ENCODE peak calls at places on chromosome 5, in four cellular contexts. C is fibroblast of villous mesenchyme, J is mammary epithelial cell, Q is GM06990. F is an unnamed sample.

GRCh38 chr5:134430001-134430569 is 18.4 kb upstream of the CDKN2AIPNL start:
- DNase-seq in C (no peak), J (no peak), Q (no peak), F (no peak)

GRCh38 chr5:115838885-115839518 is 2.4 kb downstream of the ATG12 start:
- DNase-seq in C (peak), J (peak), Q (peak), F (peak)

GRCh38 chr5:55832446-55832845 is 18.7 kb upstream of the IL31RA start:
- DNase-seq in C (no peak), J (no peak), Q (no peak), F (no peak)

GRCh38 chr5:115296130-115296997 is at the start of gene CCDC112:
- DNase-seq in C (peak), J (peak), Q (peak), F (peak)

GRCh38 chr5:172115541-172115982 is 72.5 kb downstream of the STK10 start:
- DNase-seq in C (no peak), J (no peak), Q (no peak), F (no peak)

GRCh38 chr5:56656816-56657740 is 158.3 kb upstream of the MAP3K1 start:
- DNase-seq in C (no peak), J (peak), Q (no peak), F (no peak)

GRCh38 chr5:52582313-52582712 is 205.4 kb upstream of the ITGA1 start:
- DNase-seq in C (no peak), J (no peak), Q (no peak), F (no peak)

GRCh38 chr5:135821061-135821781 is 13.2 kb upstream of the SLC25A48 start:
- DNase-seq in C (no peak), J (peak), Q (no peak), F (no peak)

GRCh38 chr5:172200476-172200875 is 6.5 kb downstream of the EFCAB9 start:
- DNase-seq in C (no peak), J (no peak), Q (no peak), F (no peak)

GRCh38 chr5:140220032-140220697 is 45.2 kb downstream of the CYSTM1 start:
- DNase-seq in C (no peak), J (peak), Q (peak), F (peak)

GRCh38 chr5:128015978-128016377 is 67.6 kb upstream of the SLC12A2 start:
- DNase-seq in C (peak), J (no peak), Q (no peak), F (no peak)

GRCh38 chr5:17620627-17621026 is 10.4 kb downstream of the TAF11L12 start:
- DNase-seq in C (no peak), J (no peak), Q (no peak), F (no peak)

GRCh38 chr5:31407921-31408714 is 123.8 kb downstream of the DROSHA start:
- DNase-seq in C (peak), J (peak), Q (no peak), F (peak)

GRCh38 chr5:94932259-94932658 is 313.8 kb downstream of the SLF1 start:
- DNase-seq in C (no peak), J (no peak), Q (no peak), F (peak)

GRCh38 chr5:109041319-109041718 is 293.6 kb downstream of the FER start:
- DNase-seq in C (no peak), J (no peak), Q (no peak), F (no peak)

GRCh38 chr5:18944771-18945170 is 1043.2 kb downstream of the CDH18 start:
- DNase-seq in C (no peak), J (peak), Q (no peak), F (no peak)

GRCh38 chr5:178213003-178213449 is 8.7 kb downstream of the HNRNPAB start:
- DNase-seq in C (no peak), J (no peak), Q (peak), F (no peak)

GRCh38 chr5:68456756-68457217 is 241.2 kb downstream of the PIK3R1 start:
- DNase-seq in C (peak), J (peak), Q (no peak), F (peak)

GRCh38 chr5:956941-957729 is 51.5 kb upstream of the NKD2 start:
- DNase-seq in C (peak), J (peak), Q (peak), F (peak)

GRCh38 chr5:142977363-142978051 is 207.3 kb downstream of the ARHGAP26 start:
- DNase-seq in C (peak), J (peak), Q (no peak), F (peak)

GRCh38 chr5:178068293-178068692 is 45.0 kb upstream of the N4BP3 start:
- DNase-seq in C (no peak), J (no peak), Q (peak), F (no peak)

GRCh38 chr5:96729156-96729555 is 67.0 kb downstream of the CAST start:
- DNase-seq in C (no peak), J (no peak), Q (no peak), F (no peak)

GRCh38 chr5:125408582-125409069 is 662.2 kb upstream of the ZNF608 start:
- DNase-seq in C (peak), J (peak), Q (peak), F (peak)

GRCh38 chr5:72602696-72603685 is 95.8 kb upstream of the ZNF366 start:
- DNase-seq in C (no peak), J (no peak), Q (no peak), F (no peak)

GRCh38 chr5:90408571-90409317 is 812 bp downstream of the CETN3 start:
- DNase-seq in C (no peak), J (peak), Q (no peak), F (no peak)

GRCh38 chr5:135824541-135825041 is 9.9 kb upstream of the SLC25A48 start:
- DNase-seq in C (no peak), J (no peak), Q (no peak), F (no peak)

GRCh38 chr5:4981612-4982011 is 158.5 kb upstream of the ADAMTS16 start:
- DNase-seq in C (no peak), J (no peak), Q (no peak), F (no peak)

GRCh38 chr5:151451626-151452520 is 4.5 kb downstream of the SLC36A1 start:
- DNase-seq in C (peak), J (peak), Q (no peak), F (peak)

GRCh38 chr5:36692791-36693763 is 86.7 kb downstream of the SLC1A3 start:
- DNase-seq in C (peak), J (peak), Q (peak), F (peak)

GRCh38 chr5:173329370-173330150 is 1.3 kb upstream of the STC2 start:
- DNase-seq in C (peak), J (no peak), Q (peak), F (peak)

GRCh38 chr5:133247881-133248642 is 196.2 kb downstream of the HSPA4 start:
- DNase-seq in C (peak), J (no peak), Q (no peak), F (peak)

GRCh38 chr5:76689321-76690026 is 26.5 kb upstream of the F2R start:
- DNase-seq in C (peak), J (peak), Q (no peak), F (peak)

GRCh38 chr5:148730272-148730954 is 76.1 kb upstream of the HTR4 start:
- DNase-seq in C (no peak), J (peak), Q (no peak), F (peak)

GRCh38 chr5:74954919-74955318 is 88.7 kb upstream of the FAM169A start:
- DNase-seq in C (peak), J (peak), Q (no peak), F (peak)
- H3K4me3 ChIP-seq in C (no peak), J (no peak), Q (no peak), F (no peak)

GRCh38 chr5:138890686-138891085 is 15.6 kb upstream of the LRRTM2 start:
- DNase-seq in C (peak), J (no peak), Q (no peak), F (no peak)
- TF ChIP-seq CTCF in C (no peak), J (no peak), Q (no peak), F (no peak)

GRCh38 chr5:174725991-174726601 is 1.7 kb downstream of the MSX2 start:
- DNase-seq in C (no peak), J (no peak), Q (no peak), F (no peak)
- H3K4me3 ChIP-seq in C (peak), J (peak), Q (no peak), F (peak)

GRCh38 chr5:170416526-170416925 is 27.4 kb upstream of the KCNMB1 start:
- DNase-seq in C (no peak), J (no peak), Q (no peak), F (no peak)

GRCh38 chr5:170420809-170421412 is 31.7 kb upstream of the KCNMB1 start:
- DNase-seq in C (peak), J (peak), Q (no peak), F (peak)

GRCh38 chr5:170418736-170419135 is 29.6 kb upstream of the KCNMB1 start:
- DNase-seq in C (no peak), J (no peak), Q (no peak), F (no peak)

GRCh38 chr5:170421822-170422221 is 32.7 kb upstream of the KCNMB1 start:
- DNase-seq in C (no peak), J (no peak), Q (no peak), F (no peak)

DNA sequence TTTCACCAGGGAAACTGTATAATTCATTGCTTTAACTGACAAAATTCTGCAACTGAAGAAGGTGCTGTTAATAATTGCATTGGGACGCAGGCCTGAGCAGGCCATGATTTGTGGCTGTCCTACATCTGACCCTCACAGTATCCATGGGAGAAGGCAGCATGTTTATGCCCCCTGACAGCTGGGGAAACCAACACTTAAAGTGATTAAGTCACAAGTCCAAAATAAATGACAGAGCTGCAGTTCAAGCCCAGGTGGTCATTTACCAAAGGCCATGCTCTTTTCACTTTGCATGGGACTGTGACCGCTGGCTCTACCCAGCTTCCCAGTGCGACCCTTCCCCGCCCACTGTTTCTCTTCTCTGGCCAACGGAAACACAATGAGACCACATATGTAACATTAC is 30.5 kb upstream of the KCNMB1 start:
- DNase-seq in C (no peak), J (no peak), Q (no peak), F (no peak)
- TF ChIP-seq CTCF in C (no peak), J (no peak), Q (no peak), F (no peak)

GRCh38 chr5:181044093-181044599 is 4.1 kb downstream of the BTNL9 start:
- DNase-seq in C (no peak), J (no peak), Q (no peak), F (no peak)
- H3K4me3 ChIP-seq in C (no peak), J (no peak), Q (no peak), F (no peak)

GRCh38 chr5:78295035-78295961 is 800 bp upstream of the AP3B1 start:
- DNase-seq in C (no peak), J (peak), Q (peak), F (peak)

GRCh38 chr5:78300464-78301045 is 6.1 kb upstream of the AP3B1 start:
- DNase-seq in C (peak), J (no peak), Q (no peak), F (peak)
- TF ChIP-seq CTCF in C (peak), J (no peak), Q (peak), F (peak)

DNA sequence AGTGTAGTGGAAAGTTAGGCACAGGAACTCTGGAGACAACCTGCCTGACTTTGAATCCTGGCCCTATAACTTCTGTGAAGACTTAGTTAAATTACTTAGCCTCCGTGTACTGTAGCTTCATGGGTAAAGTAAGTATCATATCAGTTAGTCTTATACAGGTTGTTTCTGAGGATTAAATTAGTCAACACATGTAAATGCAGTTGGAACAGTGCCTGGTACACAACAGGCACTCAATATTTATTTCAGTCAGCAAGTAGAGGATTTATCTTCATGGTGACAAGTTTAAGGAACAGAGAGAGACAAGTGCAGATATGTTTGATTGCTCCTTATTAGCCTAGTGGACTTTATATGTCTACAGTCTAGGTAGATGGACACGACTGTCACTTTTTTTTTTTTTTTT is 2.7 kb downstream of the TSLP start:
- DNase-seq in C (no peak), J (no peak), Q (no peak), F (no peak)
- H3K4me3 ChIP-seq in C (peak), J (peak), Q (no peak), F (no peak)

GRCh38 chr5:112758676-112759075 is 21.0 kb downstream of the APC start:
- DNase-seq in C (no peak), J (no peak), Q (no peak), F (no peak)
- TF ChIP-seq CTCF in C (no peak), J (no peak), Q (no peak), F (no peak)

DNA sequence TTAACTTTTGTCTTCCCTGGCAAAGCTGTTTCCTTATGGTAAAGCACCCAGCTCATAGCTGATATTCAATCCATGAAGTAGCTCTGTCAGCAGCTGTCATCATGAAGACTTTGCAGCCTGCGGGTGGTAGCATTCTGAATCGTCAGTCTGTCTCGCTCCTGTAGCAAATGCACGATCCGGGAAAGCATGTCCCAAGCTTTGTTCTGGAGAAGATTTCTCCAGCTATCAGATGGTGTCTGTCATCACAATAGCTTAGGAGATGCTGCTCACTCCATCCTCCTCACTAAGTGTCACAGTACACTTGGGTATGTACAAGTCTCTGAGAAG is 191.3 kb upstream of the MSX2 start:
- DNase-seq in C (no peak), J (peak), Q (no peak), F (no peak)
- H3K4me3 ChIP-seq in C (no peak), J (no peak), Q (no peak), F (no peak)

GRCh38 chr5:33379757-33380156 is 61.0 kb upstream of the TARS1 start:
- DNase-seq in C (peak), J (peak), Q (no peak), F (peak)
- TF ChIP-seq CTCF in C (peak), J (peak), Q (peak), F (peak)

F was measured in AG10803.